ENCODE peak calls at places on chromosomes 5 and 9, in four cellular contexts. One of them, this sample, is unnamed.

GRCh38 chr5:115419794-115420585 is 123.5 kb upstream of the CCDC112 start:
- DNase-seq in cardiac muscle cell: peak
- DNase-seq in mesothelial cell of epicardium: no peak
- DNase-seq in GM13976: no peak
- DNase-seq in this sample: no peak

GRCh38 chr5:118545050-118545449 is 443.3 kb downstream of the DTWD2 start:
- DNase-seq in cardiac muscle cell: no peak
- DNase-seq in mesothelial cell of epicardium: no peak
- DNase-seq in GM13976: no peak
- DNase-seq in this sample: no peak

GRCh38 chr9:75185585-75186170 is 97.4 kb downstream of the OSTF1 start:
- DNase-seq in mesothelial cell of epicardium: no peak
- DNase-seq in cardiac muscle cell: peak
- DNase-seq in GM13976: no peak
- DNase-seq in this sample: no peak

GRCh38 chr5:173645897-173646574 is 29.6 kb upstream of the BOD1 start:
- DNase-seq in GM13976: no peak
- DNase-seq in mesothelial cell of epicardium: no peak
- DNase-seq in cardiac muscle cell: no peak
- DNase-seq in this sample: no peak

GRCh38 chr5:82728931-82729717 is 348.1 kb downstream of the TMEM167A start:
- DNase-seq in mesothelial cell of epicardium: no peak
- DNase-seq in GM13976: no peak
- DNase-seq in cardiac muscle cell: no peak
- DNase-seq in this sample: no peak

GRCh38 chr5:139744471-139745120 is 51.0 kb upstream of the PSD2 start:
- DNase-seq in mesothelial cell of epicardium: no peak
- DNase-seq in cardiac muscle cell: no peak
- DNase-seq in GM13976: no peak
- DNase-seq in this sample: no peak

GRCh38 chr5:133934822-133935793 is 33.3 kb downstream of the C5orf15 start:
- DNase-seq in mesothelial cell of epicardium: no peak
- DNase-seq in GM13976: no peak
- DNase-seq in cardiac muscle cell: no peak
- DNase-seq in this sample: peak

GRCh38 chr5:139747583-139748504 is 47.8 kb upstream of the PSD2 start:
- DNase-seq in cardiac muscle cell: peak
- DNase-seq in GM13976: peak
- DNase-seq in mesothelial cell of epicardium: no peak
- DNase-seq in this sample: peak

GRCh38 chr9:97527626-97528528 is 26.4 kb downstream of the TMOD1 start:
- DNase-seq in cardiac muscle cell: no peak
- DNase-seq in GM13976: no peak
- DNase-seq in mesothelial cell of epicardium: no peak
- DNase-seq in this sample: no peak

GRCh38 chr5:71456362-71456743 is 902 bp downstream of the BDP1 start:
- DNase-seq in mesothelial cell of epicardium: no peak
- DNase-seq in cardiac muscle cell: no peak
- DNase-seq in GM13976: no peak
- DNase-seq in this sample: no peak

GRCh38 chr5:100668511-100668910 is 133.3 kb downstream of the FAM174A start:
- DNase-seq in GM13976: no peak
- DNase-seq in cardiac muscle cell: peak
- DNase-seq in mesothelial cell of epicardium: no peak
- DNase-seq in this sample: no peak

GRCh38 chr9:129514891-129515290 is 106.0 kb downstream of the C9orf50 start:
- DNase-seq in cardiac muscle cell: no peak
- DNase-seq in mesothelial cell of epicardium: no peak
- DNase-seq in GM13976: no peak
- DNase-seq in this sample: no peak

GRCh38 chr9:27451207-27451792 is 72.8 kb upstream of the IFNK start:
- DNase-seq in GM13976: no peak
- DNase-seq in mesothelial cell of epicardium: no peak
- DNase-seq in cardiac muscle cell: no peak
- DNase-seq in this sample: no peak

GRCh38 chr5:149730620-149731331 is 666 bp downstream of the PPARGC1B start:
- DNase-seq in GM13976: peak
- DNase-seq in cardiac muscle cell: peak
- DNase-seq in mesothelial cell of epicardium: peak
- DNase-seq in this sample: peak

GRCh38 chr5:154510156-154510555 is 32.1 kb upstream of the HAND1 start:
- DNase-seq in cardiac muscle cell: peak
- DNase-seq in GM13976: no peak
- DNase-seq in mesothelial cell of epicardium: no peak
- DNase-seq in this sample: no peak

GRCh38 chr9:23556459-23556858 is 269.6 kb downstream of the ELAVL2 start:
- DNase-seq in cardiac muscle cell: no peak
- DNase-seq in mesothelial cell of epicardium: peak
- DNase-seq in GM13976: no peak
- DNase-seq in this sample: no peak

GRCh38 chr5:128684951-128685350 is 146.9 kb upstream of the FBN2 start:
- DNase-seq in cardiac muscle cell: peak
- DNase-seq in mesothelial cell of epicardium: no peak
- DNase-seq in GM13976: no peak
- DNase-seq in this sample: no peak

GRCh38 chr5:120779674-120780073 is 315.6 kb downstream of the PRR16 start:
- DNase-seq in cardiac muscle cell: no peak
- DNase-seq in mesothelial cell of epicardium: no peak
- DNase-seq in GM13976: no peak
- DNase-seq in this sample: no peak

GRCh38 chr5:74085782-74086181 is 459.8 kb downstream of the ARHGEF28 start:
- DNase-seq in GM13976: no peak
- DNase-seq in mesothelial cell of epicardium: no peak
- DNase-seq in cardiac muscle cell: no peak
- DNase-seq in this sample: no peak

GRCh38 chr9:107137495-107138202 is 145.4 kb upstream of the RAD23B start:
- DNase-seq in mesothelial cell of epicardium: no peak
- DNase-seq in GM13976: peak
- DNase-seq in cardiac muscle cell: peak
- DNase-seq in this sample: no peak

GRCh38 chr5:620152-620551 is 8.0 kb downstream of the CEP72 start:
- DNase-seq in GM13976: no peak
- DNase-seq in cardiac muscle cell: no peak
- DNase-seq in mesothelial cell of epicardium: no peak
- DNase-seq in this sample: peak

GRCh38 chr5:65102826-65103673 is 334.3 kb downstream of the CWC27 start:
- DNase-seq in cardiac muscle cell: peak
- DNase-seq in mesothelial cell of epicardium: no peak
- DNase-seq in GM13976: peak
- DNase-seq in this sample: peak

GRCh38 chr5:135025730-135026644 is 8.0 kb downstream of the PITX1 start:
- DNase-seq in cardiac muscle cell: no peak
- DNase-seq in mesothelial cell of epicardium: no peak
- DNase-seq in GM13976: no peak
- DNase-seq in this sample: no peak

GRCh38 chr5:125277494-125278154 is 531.2 kb upstream of the ZNF608 start:
- DNase-seq in mesothelial cell of epicardium: no peak
- DNase-seq in cardiac muscle cell: peak
- DNase-seq in GM13976: no peak
- DNase-seq in this sample: no peak

GRCh38 chr5:20958641-20959040 is 970.6 kb upstream of the CDH18 start:
- DNase-seq in mesothelial cell of epicardium: no peak
- DNase-seq in cardiac muscle cell: no peak
- DNase-seq in GM13976: no peak
- DNase-seq in this sample: no peak

GRCh38 chr5:167511-167910 is 23.8 kb upstream of the LRRC14B start:
- DNase-seq in GM13976: no peak
- DNase-seq in cardiac muscle cell: no peak
- DNase-seq in mesothelial cell of epicardium: no peak
- DNase-seq in this sample: no peak

GRCh38 chr5:102668220-102668930 is 86.7 kb upstream of the PAM start:
- DNase-seq in mesothelial cell of epicardium: no peak
- DNase-seq in cardiac muscle cell: no peak
- DNase-seq in GM13976: no peak
- DNase-seq in this sample: no peak

GRCh38 chr5:2736872-2737271 is 14.6 kb downstream of the IRX2 start:
- DNase-seq in mesothelial cell of epicardium: peak
- DNase-seq in cardiac muscle cell: no peak
- DNase-seq in GM13976: no peak
- DNase-seq in this sample: no peak

GRCh38 chr5:2729189-2729588 is 22.3 kb downstream of the IRX2 start:
- DNase-seq in cardiac muscle cell: no peak
- DNase-seq in GM13976: no peak
- DNase-seq in mesothelial cell of epicardium: peak
- DNase-seq in this sample: no peak

GRCh38 chr5:2732004-2732403 is 19.5 kb downstream of the IRX2 start:
- DNase-seq in mesothelial cell of epicardium: peak
- DNase-seq in cardiac muscle cell: no peak
- DNase-seq in GM13976: no peak
- DNase-seq in this sample: no peak

GRCh38 chr5:2735996-2736395 is 15.5 kb downstream of the IRX2 start:
- DNase-seq in cardiac muscle cell: no peak
- DNase-seq in GM13976: no peak
- DNase-seq in mesothelial cell of epicardium: peak
- DNase-seq in this sample: no peak

GRCh38 chr5:2732850-2733249 is 18.6 kb downstream of the IRX2 start:
- DNase-seq in mesothelial cell of epicardium: peak
- DNase-seq in GM13976: no peak
- DNase-seq in cardiac muscle cell: no peak
- DNase-seq in this sample: no peak
- TF ChIP-seq CTCF in mesothelial cell of epicardium: no peak
- TF ChIP-seq CTCF in GM13976: no peak
- TF ChIP-seq CTCF in cardiac muscle cell: no peak
- TF ChIP-seq CTCF in this sample: no peak

GRCh38 chr9:126014726-126015125 is 267.6 kb downstream of the PBX3 start:
- DNase-seq in cardiac muscle cell: no peak
- DNase-seq in GM13976: no peak
- DNase-seq in mesothelial cell of epicardium: no peak
- DNase-seq in this sample: no peak

DNA sequence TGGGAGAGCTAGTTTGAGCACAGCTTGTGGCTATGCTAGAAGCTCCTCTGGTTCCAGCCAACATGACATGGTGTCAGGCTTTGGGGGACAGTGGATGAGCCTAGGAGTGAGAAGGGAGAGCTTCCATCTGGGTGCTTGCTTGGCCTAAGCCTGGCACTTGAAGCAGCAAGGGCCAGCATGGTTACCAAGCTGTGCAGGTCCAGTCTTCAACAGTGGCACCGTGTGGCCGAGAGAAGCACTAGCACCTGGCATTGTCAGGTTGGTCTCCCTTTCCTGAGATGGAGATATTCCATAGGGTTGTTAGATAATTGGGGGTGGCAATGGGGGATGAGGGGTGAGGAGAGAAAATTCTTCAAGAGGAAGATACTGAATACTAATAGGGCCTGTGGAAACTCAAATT is 261.9 kb downstream of the PBX3 start:
- DNase-seq in cardiac muscle cell: no peak
- DNase-seq in GM13976: no peak
- DNase-seq in mesothelial cell of epicardium: no peak
- DNase-seq in this sample: no peak
- TF ChIP-seq CTCF in cardiac muscle cell: peak
- TF ChIP-seq CTCF in GM13976: no peak
- TF ChIP-seq CTCF in mesothelial cell of epicardium: no peak
- TF ChIP-seq CTCF in this sample: no peak

DNA sequence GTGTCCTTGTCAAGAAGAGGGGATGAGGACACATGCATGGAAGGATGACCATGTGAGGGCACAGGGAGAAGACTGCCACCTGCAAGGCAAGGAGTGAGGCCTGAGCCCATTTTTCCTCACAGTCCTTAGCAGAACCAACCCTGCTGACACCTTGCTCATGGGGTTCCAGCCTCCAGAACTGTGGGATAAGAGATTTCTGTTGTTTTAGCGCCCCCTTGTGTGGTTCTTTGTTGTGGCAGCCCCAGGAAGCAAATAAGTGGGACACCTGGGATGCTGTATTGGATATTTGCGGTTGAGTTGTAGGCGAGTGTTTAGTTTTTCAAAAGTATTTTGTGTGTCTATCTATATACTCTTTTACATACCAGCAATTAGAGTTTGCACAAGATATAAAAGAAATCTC is 206.4 kb downstream of the NXNL2 start:
- DNase-seq in cardiac muscle cell: no peak
- DNase-seq in GM13976: no peak
- DNase-seq in mesothelial cell of epicardium: no peak
- DNase-seq in this sample: no peak
- TF ChIP-seq CTCF in cardiac muscle cell: peak
- TF ChIP-seq CTCF in GM13976: peak
- TF ChIP-seq CTCF in mesothelial cell of epicardium: no peak
- TF ChIP-seq CTCF in this sample: no peak

DNA sequence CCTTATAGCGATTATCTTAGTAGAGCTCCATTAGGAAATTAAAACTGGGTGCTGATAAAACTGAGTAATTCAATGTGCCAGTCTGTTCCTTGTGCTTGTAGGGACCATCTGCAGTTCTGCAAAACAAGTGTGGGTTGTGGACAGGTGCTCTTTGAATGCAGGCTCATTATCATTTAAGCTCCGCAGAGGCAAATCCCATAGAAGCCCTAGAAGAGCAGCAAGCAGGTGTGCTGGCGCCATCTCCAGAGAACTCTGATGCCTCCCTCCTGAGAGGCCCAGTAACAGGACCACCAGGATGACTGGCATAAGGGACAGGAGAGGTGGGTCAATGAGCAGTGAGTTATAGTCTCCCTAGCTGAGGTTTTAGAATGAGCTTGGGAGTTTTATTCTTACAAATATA is 1342.4 kb upstream of the DMAC1 start:
- DNase-seq in GM13976: no peak
- DNase-seq in cardiac muscle cell: no peak
- DNase-seq in mesothelial cell of epicardium: no peak
- DNase-seq in this sample: no peak
- TF ChIP-seq CTCF in GM13976: no peak
- TF ChIP-seq CTCF in cardiac muscle cell: no peak
- TF ChIP-seq CTCF in mesothelial cell of epicardium: no peak
- TF ChIP-seq CTCF in this sample: no peak

GRCh38 chr9:124312290-124313265 is 54.8 kb downstream of the NEK6 start:
- DNase-seq in cardiac muscle cell: no peak
- DNase-seq in mesothelial cell of epicardium: no peak
- DNase-seq in GM13976: no peak
- DNase-seq in this sample: no peak
- TF ChIP-seq CTCF in cardiac muscle cell: no peak
- TF ChIP-seq CTCF in mesothelial cell of epicardium: no peak
- TF ChIP-seq CTCF in GM13976: no peak
- TF ChIP-seq CTCF in this sample: no peak

GRCh38 chr9:9392755-9393154 is 1220.0 kb downstream of the PTPRD start:
- DNase-seq in GM13976: no peak
- DNase-seq in cardiac muscle cell: no peak
- DNase-seq in mesothelial cell of epicardium: no peak
- DNase-seq in this sample: no peak

GRCh38 chr9:9389904-9390303 is 1222.9 kb downstream of the PTPRD start:
- DNase-seq in GM13976: no peak
- DNase-seq in mesothelial cell of epicardium: no peak
- DNase-seq in cardiac muscle cell: no peak
- DNase-seq in this sample: no peak

GRCh38 chr9:9387511-9388115 is 1225.2 kb downstream of the PTPRD start:
- DNase-seq in cardiac muscle cell: no peak
- DNase-seq in mesothelial cell of epicardium: no peak
- DNase-seq in GM13976: no peak
- DNase-seq in this sample: no peak
- TF ChIP-seq CTCF in cardiac muscle cell: no peak
- TF ChIP-seq CTCF in mesothelial cell of epicardium: no peak
- TF ChIP-seq CTCF in GM13976: no peak
- TF ChIP-seq CTCF in this sample: no peak